ENCODE peak calls at places on chromosome 7, in four cellular contexts. L, W, O and U are unnamed samples.

GRCh38 chr7:140646931-140647647 is 6.5 kb upstream of the DENND2A start:
- DNase-seq in L (peak; percentile 39), W (peak; percentile 65), O (peak; percentile 40), U (peak; percentile 38)

GRCh38 chr7:87154166-87154565 is 1.9 kb downstream of the DMTF1 start:
- DNase-seq in L (no peak), W (no peak), O (no peak), U (no peak)

GRCh38 chr7:36630112-36630650 is 94.1 kb downstream of the AOAH start:
- DNase-seq in L (no peak), W (no peak), O (no peak), U (no peak)

GRCh38 chr7:47478017-47478344 is 103.9 kb downstream of the TNS3 start:
- DNase-seq in L (peak; percentile 46), W (no peak), O (no peak), U (peak; percentile 75)

GRCh38 chr7:24756989-24757798 is at the start of gene GSDME:
- DNase-seq in L (peak; percentile 73), W (peak; percentile 85), O (peak; percentile 71), U (peak; percentile 54)

GRCh38 chr7:16916111-16916639 is 34.4 kb upstream of the AGR3 start:
- DNase-seq in L (no peak), W (peak; percentile 64), O (no peak), U (no peak)

GRCh38 chr7:2815523-2816240 is 28.4 kb downstream of the GNA12 start:
- DNase-seq in L (no peak), W (no peak), O (no peak), U (no peak)

GRCh38 chr7:104388222-104388621 is 59.8 kb downstream of the LHFPL3 start:
- DNase-seq in L (no peak), W (no peak), O (no peak), U (no peak)

GRCh38 chr7:118104812-118105441 is 79.0 kb upstream of the LSM8 start:
- DNase-seq in L (no peak), W (no peak), O (no peak), U (no peak)

GRCh38 chr7:3000566-3000965 is 43.1 kb downstream of the CARD11 start:
- DNase-seq in L (no peak), W (no peak), O (no peak), U (no peak)

GRCh38 chr7:102916426-102916825 is 3.6 kb downstream of the LRRC17 start:
- DNase-seq in L (no peak), W (peak; percentile 63), O (no peak), U (no peak)

GRCh38 chr7:42020067-42020466 is 216.9 kb downstream of the GLI3 start:
- DNase-seq in L (no peak), W (no peak), O (no peak), U (peak; percentile 78)

GRCh38 chr7:17719998-17720397 is 220.3 kb downstream of the SNX13 start:
- DNase-seq in L (no peak), W (no peak), O (no peak), U (no peak)

GRCh38 chr7:45623740-45624391 is 49.7 kb downstream of the ADCY1 start:
- DNase-seq in L (no peak), W (no peak), O (no peak), U (no peak)

GRCh38 chr7:91941450-91941849 is 788 bp downstream of the AKAP9 start:
- DNase-seq in L (peak; percentile 59), W (no peak), O (peak; percentile 66), U (peak; percentile 41)

GRCh38 chr7:106644999-106645398 is 16.0 kb downstream of the CCDC71L start:
- DNase-seq in L (no peak), W (no peak), O (peak; percentile 7), U (no peak)

GRCh38 chr7:32481176-32481575 is 9.0 kb downstream of the LSM5 start:
- DNase-seq in L (no peak), W (no peak), O (no peak), U (no peak)

GRCh38 chr7:29629507-29629906 is 65.9 kb downstream of the PRR15 start:
- DNase-seq in L (no peak), W (no peak), O (no peak), U (no peak)

GRCh38 chr7:66557214-66558200 is 71.2 kb upstream of the KCTD7 start:
- DNase-seq in L (peak; percentile 76), W (peak; percentile 72), O (peak; percentile 64), U (peak; percentile 63)

GRCh38 chr7:73615886-73616285 is 8.4 kb downstream of the MLXIPL start:
- DNase-seq in L (no peak), W (no peak), O (no peak), U (no peak)

GRCh38 chr7:37942934-37943610 is 22.6 kb downstream of the EPDR1 start:
- DNase-seq in L (peak; percentile 77), W (no peak), O (peak; percentile 42), U (peak; percentile 9)

GRCh38 chr7:22356855-22357310 is at the start of gene RAPGEF5:
- DNase-seq in L (no peak), W (peak; percentile 10), O (no peak), U (peak; percentile 51)

GRCh38 chr7:34750636-34751035 is 92.6 kb downstream of the NPSR1 start:
- DNase-seq in L (no peak), W (no peak), O (no peak), U (no peak)

GRCh38 chr7:106125417-106125816 is 13.3 kb upstream of the SYPL1 start:
- DNase-seq in L (no peak), W (no peak), O (no peak), U (no peak)

GRCh38 chr7:14000247-14000646 is 10.8 kb upstream of the ETV1 start:
- DNase-seq in L (no peak), W (no peak), O (no peak), U (no peak)

GRCh38 chr7:148782757-148783456 is 84.2 kb downstream of the CUL1 start:
- DNase-seq in L (no peak), W (no peak), O (no peak), U (no peak)

GRCh38 chr7:19122018-19122588 is 4.7 kb upstream of the TWIST1 start:
- DNase-seq in L (no peak), W (no peak), O (peak; percentile 25), U (no peak)